ENCODE peak calls at places on chromosomes 5 and 9, in nine cellular contexts. J is uterus, W is stomach, G is SJSA1, O is spleen, A is GM23248, S is aorta, T is AG04450, F is adrenal gland. Q is an unnamed sample. For H3K27me3, the result is how much of the 10 kb centered on the place peaks cover.

GRCh38 chr9:12290166-12290869 is 402.9 kb upstream of the TYRP1 start:
- DNase-seq in J (no peak), W (no peak), G (no peak), O (no peak), A (no peak), S (peak), T (no peak), F (no peak), Q (no peak)

GRCh38 chr9:33130501-33130900 is 36.6 kb downstream of the B4GALT1 start:
- DNase-seq in J (no peak), W (no peak), G (no peak), O (peak), A (peak), S (no peak), T (no peak), F (no peak), Q (no peak)

GRCh38 chr5:123966781-123967180 is 454.8 kb downstream of the CSNK1G3 start:
- DNase-seq in J (no peak), W (no peak), G (no peak), O (no peak), A (no peak), S (no peak), T (no peak), F (no peak), Q (no peak)

GRCh38 chr5:156259618-156260017 is 67.3 kb upstream of the SGCD start:
- DNase-seq in J (no peak), W (no peak), G (no peak), O (no peak), A (no peak), S (no peak), T (no peak), F (no peak), Q (no peak)

GRCh38 chr9:129182625-129183494 is 4.8 kb upstream of the IER5L start:
- DNase-seq in J (no peak), W (no peak), G (no peak), O (no peak), A (peak), S (no peak), T (no peak), F (peak), Q (no peak)

GRCh38 chr5:172533399-172534228 is 79.3 kb upstream of the SH3PXD2B start:
- DNase-seq in J (no peak), W (no peak), G (no peak), O (peak), A (no peak), S (no peak), T (no peak), F (peak), Q (no peak)

GRCh38 chr5:9716838-9717281 is 86.7 kb upstream of the TAS2R1 start:
- DNase-seq in J (no peak), W (no peak), G (peak), O (no peak), A (peak), S (no peak), T (peak), F (no peak), Q (peak)

GRCh38 chr5:161713042-161713441 is 27.5 kb downstream of the GABRA6 start:
- DNase-seq in J (no peak), W (no peak), G (no peak), O (no peak), A (no peak), S (no peak), T (no peak), F (no peak), Q (no peak)

GRCh38 chr5:105430516-105430915 is 1867.9 kb upstream of the NUDT12 start:
- DNase-seq in J (no peak), W (no peak), G (no peak), O (no peak), A (no peak), S (no peak), T (no peak), F (no peak), Q (no peak)

GRCh38 chr9:114668146-114668545 is 10.5 kb upstream of the TEX53 start:
- DNase-seq in J (no peak), W (no peak), G (no peak), O (no peak), A (no peak), S (no peak), T (no peak), F (no peak), Q (no peak)

GRCh38 chr9:91073049-91073810 is 271.6 kb downstream of the SYK start:
- DNase-seq in J (no peak), W (no peak), G (no peak), O (no peak), A (no peak), S (no peak), T (no peak), F (no peak), Q (no peak)

GRCh38 chr9:91074866-91075265 is 273.2 kb downstream of the SYK start:
- DNase-seq in J (no peak), W (no peak), G (no peak), O (no peak), A (no peak), S (no peak), T (no peak), F (no peak), Q (no peak)

GRCh38 chr9:91075279-91075678 is 273.7 kb downstream of the SYK start:
- DNase-seq in J (no peak), W (no peak), G (no peak), O (no peak), A (no peak), S (no peak), T (no peak), F (no peak), Q (no peak)

GRCh38 chr9:91073811-91074771 is 272.5 kb downstream of the SYK start:
- DNase-seq in J (no peak), W (no peak), G (no peak), O (no peak), A (no peak), S (no peak), T (no peak), F (no peak), Q (no peak)

GRCh38 chr9:91071185-91071990 is 269.8 kb downstream of the SYK start:
- DNase-seq in J (no peak), W (no peak), G (peak), O (no peak), A (peak), S (no peak), T (peak), F (peak), Q (peak)
- H3K4me3 ChIP-seq in J (no peak), W (no peak), G (no peak), O (no peak), A (peak), S (no peak), T (no peak), F (no peak), Q (no peak)

DNA sequence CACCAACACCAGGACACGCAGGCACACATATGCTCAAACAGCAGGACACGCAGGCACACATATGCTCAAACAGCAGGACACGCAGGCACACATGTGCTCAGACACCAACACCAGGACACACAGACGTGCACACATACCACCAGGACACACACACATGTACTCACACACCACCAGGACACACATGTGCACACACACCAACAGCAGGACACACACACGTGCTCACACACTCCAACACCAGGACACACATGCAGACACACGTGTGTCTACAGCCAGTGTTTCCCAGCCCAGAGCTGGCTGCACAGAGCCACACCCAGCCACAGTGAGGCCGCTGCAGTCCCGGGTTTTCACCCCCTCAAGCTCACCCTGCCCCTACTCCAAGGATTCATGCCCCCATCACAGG is 25.0 kb upstream of the SLC12A7 start:
- DNase-seq in J (no peak), W (no peak), G (no peak), O (no peak), A (no peak), S (no peak), T (no peak), F (no peak), Q (no peak)
- H3K27me3 ChIP-seq in J (under half), W (under half), G (under half), O (under half), A (under half), S (under half), T (under half), F (under half), Q (under half)

GRCh38 chr5:74627511-74628120 is 12.9 kb downstream of the ENC1 start:
- DNase-seq in J (no peak), W (no peak), G (no peak), O (no peak), A (no peak), S (no peak), T (no peak), F (no peak), Q (no peak)

GRCh38 chr5:74631088-74631960 is 9.2 kb downstream of the ENC1 start:
- DNase-seq in J (no peak), W (no peak), G (peak), O (no peak), A (peak), S (no peak), T (peak), F (no peak), Q (no peak)

GRCh38 chr5:74632947-74633356 is 7.6 kb downstream of the ENC1 start:
- DNase-seq in J (no peak), W (no peak), G (peak), O (no peak), A (peak), S (no peak), T (peak), F (no peak), Q (no peak)

GRCh38 chr5:74629326-74629725 is 11.2 kb downstream of the ENC1 start:
- DNase-seq in J (no peak), W (no peak), G (no peak), O (no peak), A (no peak), S (no peak), T (no peak), F (no peak), Q (no peak)

GRCh38 chr5:74630387-74631087 is 10.0 kb downstream of the ENC1 start:
- DNase-seq in J (no peak), W (no peak), G (peak), O (no peak), A (peak), S (no peak), T (peak), F (no peak), Q (no peak)
- H3K4me3 ChIP-seq in J (no peak), W (no peak), G (no peak), O (no peak), A (no peak), S (no peak), T (peak), F (no peak), Q (no peak)

GRCh38 chr5:1834022-1834551 is 32.9 kb downstream of the NDUFS6 start:
- DNase-seq in J (no peak), W (no peak), G (no peak), O (no peak), A (no peak), S (peak), T (no peak), F (no peak), Q (no peak)
- H3K27me3 ChIP-seq in J (under half), W (half or more), G (half or more), O (under half), A (under half), S (under half), T (under half), F (under half), Q (under half)

DNA sequence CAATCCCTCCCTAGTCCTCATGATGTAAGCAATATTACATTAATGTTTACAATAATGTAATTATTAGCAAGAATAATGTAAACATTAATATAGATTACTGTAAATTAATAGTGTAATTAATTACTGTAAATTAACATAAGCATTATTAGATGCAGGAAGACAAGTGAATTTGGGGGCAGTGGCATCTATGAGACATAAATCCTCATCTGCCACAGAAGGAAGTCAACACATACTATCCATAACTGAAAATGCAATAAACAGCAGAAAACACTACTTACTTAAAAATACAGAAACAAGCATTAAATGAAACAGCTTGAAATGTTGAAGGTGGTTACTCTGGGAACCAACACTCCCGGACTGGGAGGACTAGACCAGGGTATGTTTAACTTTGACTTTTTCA is 685 bp upstream of the NIPSNAP3A start:
- DNase-seq in J (no peak), W (no peak), G (no peak), O (no peak), A (no peak), S (no peak), T (no peak), F (no peak), Q (no peak)
- H3K4me3 ChIP-seq in J (no peak), W (peak), G (peak), O (peak), A (peak), S (peak), T (peak), F (no peak), Q (peak)

DNA sequence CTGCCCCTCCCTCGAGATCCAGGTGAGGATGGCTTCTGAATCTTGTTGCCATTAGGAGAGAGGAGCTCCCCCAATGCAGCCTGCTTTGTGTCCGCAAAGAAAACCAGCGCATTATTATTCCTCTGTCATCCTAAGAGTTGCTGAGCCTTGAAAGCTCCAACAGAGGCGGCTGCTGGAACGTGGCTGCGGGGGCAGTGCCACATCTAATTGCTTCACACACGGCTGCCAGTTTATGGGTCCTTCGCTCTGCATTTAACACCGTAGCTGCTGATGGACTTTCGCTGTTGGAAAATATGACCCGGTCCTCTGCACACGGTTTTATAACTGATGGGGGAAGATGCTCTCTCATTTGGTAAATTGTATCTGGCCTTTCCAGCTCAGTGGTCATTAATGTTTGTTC is 38.0 kb downstream of the ZNF622 start:
- DNase-seq in J (no peak), W (no peak), G (no peak), O (no peak), A (no peak), S (no peak), T (no peak), F (no peak), Q (no peak)
- H3K27me3 ChIP-seq in J (under half), W (under half), G (under half), O (under half), A (under half), S (under half), T (under half), F (under half), Q (under half)

Q was measured in kidney epithelial cell.